ENCODE peak calls at places on chromosomes 13 and 19, in nine cellular contexts. U is NCI-H1417; P is posterior vena cava; Q is HepG2; T is tibial nerve; Y is stimulated activated CD4-positive, alpha-beta T cell treated with anti-CD3 and anti-CD28 coated beads, TNF-alpha, amount 100 ng/mL, for 48 hours; N is nucleus accumbens; G is GM04504; A is anterior cingulate cortex. O is an unnamed sample.

GRCh38 chr13:38496956-38497355 is 147.3 kb downstream of the UFM1 start:
- DNase-seq in U (no peak), P (no peak), Q (no peak), T (no peak), Y (no peak), N (no peak), G (no peak), A (no peak), O (no peak)

GRCh38 chr19:8641221-8641907 is 10.9 kb downstream of the NFILZ start:
- DNase-seq in U (no peak), P (no peak), Q (no peak), T (no peak), Y (no peak), N (no peak), G (no peak), A (no peak), O (no peak)

GRCh38 chr19:46603752-46604241 is 2.7 kb downstream of the CALM3 start:
- DNase-seq in U (no peak), P (no peak), Q (no peak), T (no peak), Y (no peak), N (peak; percentile 24), G (no peak), A (no peak), O (peak; percentile 69)

GRCh38 chr13:102128216-102128800 is 273.5 kb downstream of the FGF14 start:
- DNase-seq in U (peak; percentile 94), P (no peak), Q (no peak), T (no peak), Y (no peak), N (no peak), G (peak; percentile 5), A (no peak), O (no peak)

GRCh38 chr13:51912091-51912490 is 50.3 kb downstream of the CCDC70 start:
- DNase-seq in U (peak; percentile 74), P (peak; percentile 43), Q (no peak), T (no peak), Y (no peak), N (peak; percentile 78), G (no peak), A (peak; percentile 60), O (peak; percentile 40)

GRCh38 chr13:107450426-107450825 is 764.9 kb downstream of the LIG4 start:
- DNase-seq in U (no peak), P (no peak), Q (no peak), T (no peak), Y (no peak), N (no peak), G (no peak), A (no peak), O (no peak)

GRCh38 chr13:47457631-47458030 is 543.4 kb downstream of the SUCLA2 start:
- DNase-seq in U (no peak), P (no peak), Q (no peak), T (no peak), Y (no peak), N (no peak), G (peak; percentile 26), A (no peak), O (no peak)

GRCh38 chr19:45123440-45123850 is 30.5 kb downstream of the PPP1R37 start:
- DNase-seq in U (no peak), P (no peak), Q (no peak), T (no peak), Y (no peak), N (no peak), G (no peak), A (no peak), O (no peak)

GRCh38 chr13:27442071-27442647 is 8.2 kb downstream of the MTIF3 start:
- DNase-seq in U (no peak), P (no peak), Q (no peak), T (no peak), Y (peak; percentile 12), N (no peak), G (no peak), A (no peak), O (no peak)

GRCh38 chr13:112103260-112103843 is 36.4 kb downstream of the SOX1 start:
- DNase-seq in U (no peak), P (no peak), Q (no peak), T (no peak), Y (no peak), N (no peak), G (no peak), A (no peak), O (no peak)

GRCh38 chr19:6023936-6024335 is 46.0 kb upstream of the RANBP3 start:
- DNase-seq in U (no peak), P (peak; percentile 44), Q (no peak), T (no peak), Y (no peak), N (no peak), G (no peak), A (no peak), O (no peak)

GRCh38 chr13:74575729-74576125 is 441.5 kb upstream of the KLF12 start:
- DNase-seq in U (no peak), P (peak; percentile 91), Q (no peak), T (peak; percentile 36), Y (peak; percentile 11), N (peak; percentile 74), G (no peak), A (peak; percentile 74), O (peak; percentile 77)

GRCh38 chr13:44045179-44045562 is 165.5 kb downstream of the LACC1 start:
- DNase-seq in U (peak; percentile 17), P (no peak), Q (no peak), T (no peak), Y (no peak), N (peak; percentile 61), G (no peak), A (peak; percentile 23), O (no peak)

GRCh38 chr19:45955905-45956608 is 17.6 kb downstream of the NOVA2 start:
- DNase-seq in U (no peak), P (no peak), Q (peak; percentile 38), T (no peak), Y (no peak), N (peak; percentile 74), G (no peak), A (peak; percentile 80), O (no peak)

O was measured in suprapubic skin.